ENCODE peak calls at places on chromosomes 7 and 10, in four cellular contexts. P, R, Q and S are unnamed samples.

GRCh38 chr7:41508755-41509154 is 194.1 kb downstream of the INHBA start:
- DNase-seq in P (no peak), R (no peak), Q (no peak), S (peak)

GRCh38 chr7:40186586-40186985 is 51.8 kb downstream of the SUGCT start:
- DNase-seq in P (no peak), R (no peak), Q (no peak), S (no peak)

GRCh38 chr7:74027683-74028320 is at the start of gene ELN:
- DNase-seq in P (no peak), R (peak), Q (no peak), S (no peak)

GRCh38 chr10:33134011-33134751 is 176.2 kb upstream of the ITGB1 start:
- DNase-seq in P (peak), R (peak), Q (peak), S (peak)

GRCh38 chr7:83749495-83749894 is 100.6 kb upstream of the SEMA3E start:
- DNase-seq in P (no peak), R (no peak), Q (no peak), S (no peak)

GRCh38 chr7:132362059-132362458 is 214.2 kb downstream of the PLXNA4 start:
- DNase-seq in P (no peak), R (no peak), Q (no peak), S (no peak)

GRCh38 chr10:30435068-30435422 is 1.1 kb downstream of the MAP3K8 start:
- DNase-seq in P (no peak), R (no peak), Q (peak), S (no peak)

GRCh38 chr7:151136515-151136908 is 31.0 kb downstream of the GBX1 start:
- DNase-seq in P (no peak), R (no peak), Q (no peak), S (no peak)

GRCh38 chr10:4763960-4764428 is 62.0 kb upstream of the AKR1E2 start:
- DNase-seq in P (no peak), R (no peak), Q (no peak), S (peak)

GRCh38 chr10:4131407-4132215 is 346.6 kb upstream of the KLF6 start:
- DNase-seq in P (no peak), R (no peak), Q (no peak), S (no peak)

GRCh38 chr7:2853147-2853546 is 9.0 kb upstream of the GNA12 start:
- DNase-seq in P (no peak), R (no peak), Q (no peak), S (no peak)

GRCh38 chr10:119237722-119238436 is 30.5 kb downstream of the GRK5 start:
- DNase-seq in P (no peak), R (no peak), Q (no peak), S (no peak)

GRCh38 chr10:121522841-121523240 is 75.4 kb downstream of the FGFR2 start:
- DNase-seq in P (no peak), R (no peak), Q (no peak), S (no peak)

GRCh38 chr10:78927257-78927995 is 141.3 kb upstream of the ZMIZ1 start:
- DNase-seq in P (no peak), R (no peak), Q (no peak), S (no peak)

GRCh38 chr7:5232874-5233273 is 42.8 kb downstream of the WIPI2 start:
- DNase-seq in P (no peak), R (no peak), Q (no peak), S (no peak)

GRCh38 chr10:21194510-21194993 is 297.4 kb upstream of the NEBL start:
- DNase-seq in P (no peak), R (no peak), Q (no peak), S (peak)

GRCh38 chr7:84450802-84451201 is 256.2 kb upstream of the SEMA3A start:
- DNase-seq in P (no peak), R (no peak), Q (no peak), S (no peak)